ENCODE peak calls at places on chromosomes 13 and 19, in six cellular contexts. One of them, this sample, is unnamed.

GRCh38 chr19:6787393-6787792 is 14.9 kb downstream of the VAV1 start:
- DNase-seq in ELR: no peak
- DNase-seq in T-helper 1 cell: no peak
- DNase-seq in ACHN: no peak
- DNase-seq in stomach: no peak
- DNase-seq in brain pericyte: no peak
- DNase-seq in this sample: no peak

GRCh38 chr13:105048685-105049084 is 1486.8 kb downstream of the EFNB2 start:
- DNase-seq in brain pericyte: no peak
- DNase-seq in T-helper 1 cell: peak
- DNase-seq in stomach: no peak
- DNase-seq in ACHN: no peak
- DNase-seq in ELR: no peak
- DNase-seq in this sample: no peak

GRCh38 chr13:113022391-113023216 is 53.6 kb downstream of the MCF2L start:
- DNase-seq in ACHN: no peak
- DNase-seq in T-helper 1 cell: no peak
- DNase-seq in ELR: no peak
- DNase-seq in stomach: no peak
- DNase-seq in brain pericyte: no peak
- DNase-seq in this sample: no peak

GRCh38 chr19:900302-901111 is 7.2 kb downstream of the RNU6-9 start:
- DNase-seq in stomach: no peak
- DNase-seq in brain pericyte: no peak
- DNase-seq in ELR: peak
- DNase-seq in ACHN: no peak
- DNase-seq in T-helper 1 cell: no peak
- DNase-seq in this sample: no peak

GRCh38 chr19:6738726-6739389 is 622 bp upstream of the TRIP10 start:
- DNase-seq in T-helper 1 cell: no peak
- DNase-seq in ELR: peak
- DNase-seq in brain pericyte: no peak
- DNase-seq in ACHN: peak
- DNase-seq in stomach: peak
- DNase-seq in this sample: no peak

GRCh38 chr19:16382775-16383543 is 58.3 kb downstream of the KLF2 start:
- DNase-seq in ELR: peak
- DNase-seq in stomach: peak
- DNase-seq in brain pericyte: peak
- DNase-seq in ACHN: peak
- DNase-seq in T-helper 1 cell: peak
- DNase-seq in this sample: peak

GRCh38 chr13:59425211-59425721 is 738.5 kb downstream of the DIAPH3 start:
- DNase-seq in stomach: no peak
- DNase-seq in ELR: peak
- DNase-seq in ACHN: no peak
- DNase-seq in brain pericyte: no peak
- DNase-seq in T-helper 1 cell: no peak
- DNase-seq in this sample: peak

GRCh38 chr19:30744741-30745475 is 372.7 kb downstream of the ZNF536 start:
- DNase-seq in T-helper 1 cell: no peak
- DNase-seq in stomach: no peak
- DNase-seq in ACHN: no peak
- DNase-seq in ELR: no peak
- DNase-seq in brain pericyte: no peak
- DNase-seq in this sample: no peak

GRCh38 chr19:35789195-35789977 is 14.0 kb downstream of the ARHGAP33 start:
- DNase-seq in stomach: no peak
- DNase-seq in ELR: no peak
- DNase-seq in T-helper 1 cell: no peak
- DNase-seq in brain pericyte: no peak
- DNase-seq in ACHN: no peak
- DNase-seq in this sample: no peak

GRCh38 chr13:93320942-93321341 is 94.3 kb downstream of the GPC6 start:
- DNase-seq in stomach: no peak
- DNase-seq in T-helper 1 cell: no peak
- DNase-seq in brain pericyte: no peak
- DNase-seq in ACHN: no peak
- DNase-seq in ELR: peak
- DNase-seq in this sample: peak

GRCh38 chr19:6324757-6325156 is 8.7 kb downstream of the ACER1 start:
- DNase-seq in stomach: no peak
- DNase-seq in T-helper 1 cell: no peak
- DNase-seq in brain pericyte: no peak
- DNase-seq in ELR: no peak
- DNase-seq in ACHN: no peak
- DNase-seq in this sample: no peak

GRCh38 chr19:17867087-17867486 is 4.7 kb upstream of the SLC5A5 start:
- DNase-seq in brain pericyte: no peak
- DNase-seq in ELR: peak
- DNase-seq in T-helper 1 cell: no peak
- DNase-seq in ACHN: no peak
- DNase-seq in stomach: peak
- DNase-seq in this sample: no peak

GRCh38 chr13:71677114-71677513 is 189.9 kb downstream of the DACH1 start:
- DNase-seq in brain pericyte: no peak
- DNase-seq in ACHN: no peak
- DNase-seq in ELR: no peak
- DNase-seq in T-helper 1 cell: no peak
- DNase-seq in stomach: no peak
- DNase-seq in this sample: no peak

GRCh38 chr19:16373539-16373938 is 48.9 kb downstream of the KLF2 start:
- DNase-seq in stomach: no peak
- DNase-seq in ELR: peak
- DNase-seq in ACHN: peak
- DNase-seq in brain pericyte: peak
- DNase-seq in T-helper 1 cell: no peak
- DNase-seq in this sample: peak

GRCh38 chr13:96020155-96020575 is 33.0 kb downstream of the UGGT2 start:
- DNase-seq in ACHN: peak
- DNase-seq in stomach: peak
- DNase-seq in ELR: peak
- DNase-seq in brain pericyte: peak
- DNase-seq in T-helper 1 cell: peak
- DNase-seq in this sample: peak

GRCh38 chr19:51704601-51705000 is 11.5 kb downstream of the SPACA6 start:
- DNase-seq in stomach: no peak
- DNase-seq in T-helper 1 cell: no peak
- DNase-seq in ELR: no peak
- DNase-seq in ACHN: no peak
- DNase-seq in brain pericyte: no peak
- DNase-seq in this sample: no peak

GRCh38 chr13:67369895-67370660 is 139.9 kb upstream of the PCDH9 start:
- DNase-seq in stomach: no peak
- DNase-seq in ELR: peak
- DNase-seq in brain pericyte: peak
- DNase-seq in ACHN: peak
- DNase-seq in T-helper 1 cell: no peak
- DNase-seq in this sample: peak

GRCh38 chr13:21095311-21095710 is 33.9 kb upstream of the LATS2 start:
- DNase-seq in ELR: no peak
- DNase-seq in stomach: no peak
- DNase-seq in T-helper 1 cell: no peak
- DNase-seq in brain pericyte: no peak
- DNase-seq in ACHN: no peak
- DNase-seq in this sample: no peak

GRCh38 chr19:4362871-4363545 is 19.6 kb downstream of the MPND start:
- DNase-seq in stomach: no peak
- DNase-seq in T-helper 1 cell: no peak
- DNase-seq in ACHN: peak
- DNase-seq in ELR: peak
- DNase-seq in brain pericyte: no peak
- DNase-seq in this sample: no peak

GRCh38 chr13:23292596-23292995 is 111.8 kb downstream of the SGCG start:
- DNase-seq in ELR: no peak
- DNase-seq in stomach: no peak
- DNase-seq in T-helper 1 cell: no peak
- DNase-seq in brain pericyte: no peak
- DNase-seq in ACHN: no peak
- DNase-seq in this sample: no peak

GRCh38 chr19:42201489-42202289 is 15.8 kb downstream of the DEDD2 start:
- DNase-seq in stomach: peak
- DNase-seq in ACHN: no peak
- DNase-seq in T-helper 1 cell: peak
- DNase-seq in ELR: no peak
- DNase-seq in brain pericyte: no peak
- DNase-seq in this sample: no peak

GRCh38 chr19:13718733-13719132 is 45.6 kb upstream of the MRI1 start:
- DNase-seq in ACHN: peak
- DNase-seq in stomach: no peak
- DNase-seq in brain pericyte: peak
- DNase-seq in T-helper 1 cell: no peak
- DNase-seq in ELR: peak
- DNase-seq in this sample: peak

GRCh38 chr19:49682274-49682673 is 5.2 kb downstream of the PRMT1 start:
- DNase-seq in stomach: no peak
- DNase-seq in brain pericyte: no peak
- DNase-seq in ACHN: no peak
- DNase-seq in ELR: no peak
- DNase-seq in T-helper 1 cell: no peak
- DNase-seq in this sample: no peak

GRCh38 chr13:78121459-78122348 is 203.1 kb upstream of the EDNRB start:
- DNase-seq in stomach: peak
- DNase-seq in brain pericyte: peak
- DNase-seq in T-helper 1 cell: peak
- DNase-seq in ELR: peak
- DNase-seq in ACHN: peak
- DNase-seq in this sample: peak

GRCh38 chr13:80586356-80586755 is 245.4 kb upstream of the SPRY2 start:
- DNase-seq in T-helper 1 cell: no peak
- DNase-seq in ELR: peak
- DNase-seq in brain pericyte: no peak
- DNase-seq in stomach: no peak
- DNase-seq in ACHN: no peak
- DNase-seq in this sample: no peak

GRCh38 chr13:98144501-98145350 is 1.8 kb downstream of the FARP1 start:
- DNase-seq in ACHN: peak
- DNase-seq in brain pericyte: peak
- DNase-seq in ELR: peak
- DNase-seq in stomach: no peak
- DNase-seq in T-helper 1 cell: no peak
- DNase-seq in this sample: peak

GRCh38 chr13:30880756-30881155 is 25.3 kb upstream of the MEDAG start:
- DNase-seq in brain pericyte: peak
- DNase-seq in stomach: no peak
- DNase-seq in T-helper 1 cell: no peak
- DNase-seq in ACHN: peak
- DNase-seq in ELR: peak
- DNase-seq in this sample: peak

GRCh38 chr19:41700381-41701195 is 7.8 kb upstream of the CEACAM5 start:
- DNase-seq in ELR: no peak
- DNase-seq in stomach: peak
- DNase-seq in ACHN: no peak
- DNase-seq in brain pericyte: no peak
- DNase-seq in T-helper 1 cell: no peak
- DNase-seq in this sample: no peak

GRCh38 chr13:27006519-27007161 is 165.0 kb downstream of the USP12 start:
- DNase-seq in T-helper 1 cell: no peak
- DNase-seq in ELR: peak
- DNase-seq in stomach: peak
- DNase-seq in ACHN: peak
- DNase-seq in brain pericyte: no peak
- DNase-seq in this sample: peak

GRCh38 chr13:43915451-43915850 is 35.7 kb downstream of the LACC1 start:
- DNase-seq in T-helper 1 cell: no peak
- DNase-seq in brain pericyte: no peak
- DNase-seq in ELR: no peak
- DNase-seq in stomach: no peak
- DNase-seq in ACHN: no peak
- DNase-seq in this sample: peak

GRCh38 chr13:110561335-110562033 is at the start of gene RAB20:
- DNase-seq in ELR: peak
- DNase-seq in T-helper 1 cell: peak
- DNase-seq in stomach: peak
- DNase-seq in brain pericyte: no peak
- DNase-seq in ACHN: peak
- DNase-seq in this sample: peak

GRCh38 chr13:32045963-32046785 is 14.6 kb downstream of the FRY start:
- DNase-seq in ELR: no peak
- DNase-seq in ACHN: no peak
- DNase-seq in brain pericyte: no peak
- DNase-seq in stomach: no peak
- DNase-seq in T-helper 1 cell: peak
- DNase-seq in this sample: peak

This sample was measured in fibroblast of lung.